ENCODE peak calls at places on chromosomes 6 and 20, in four cellular contexts. H, I, Q and G are unnamed samples.

GRCh38 chr6:56363796-56364195 is 116.4 kb upstream of the COL21A1 start:
- DNase-seq in H (no peak), I (no peak), Q (no peak), G (no peak)

GRCh38 chr20:39885975-39886649 is 802.9 kb downstream of the MAFB start:
- DNase-seq in H (peak; percentile 47), I (peak; percentile 91), Q (peak; percentile 64), G (peak; percentile 87)

GRCh38 chr20:2840967-2841531 is 504 bp downstream of the VPS16 start:
- DNase-seq in H (peak; percentile 65), I (peak; percentile 62), Q (no peak), G (peak; percentile 42)

GRCh38 chr20:17499041-17499440 is 32.1 kb downstream of the BFSP1 start:
- DNase-seq in H (no peak), I (peak; percentile 16), Q (no peak), G (no peak)

GRCh38 chr6:76837564-76837963 is 625.7 kb downstream of the HTR1B start:
- DNase-seq in H (no peak), I (no peak), Q (no peak), G (no peak)

GRCh38 chr20:58749979-58750378 is 57.4 kb downstream of the NPEPL1 start:
- DNase-seq in H (no peak), I (no peak), Q (no peak), G (no peak)

GRCh38 chr6:139256087-139256486 is 35.7 kb downstream of the TXLNB start:
- DNase-seq in H (no peak), I (peak; percentile 70), Q (no peak), G (no peak)

GRCh38 chr6:109027964-109028363 is 66.7 kb downstream of the SESN1 start:
- DNase-seq in H (no peak), I (no peak), Q (no peak), G (no peak)

GRCh38 chr20:49867453-49868215 is 47.7 kb downstream of the SPATA2 start:
- DNase-seq in H (no peak), I (no peak), Q (no peak), G (no peak)

GRCh38 chr6:145562771-145563615 is 172.3 kb downstream of the EPM2A start:
- DNase-seq in H (no peak), I (no peak), Q (no peak), G (no peak)

GRCh38 chr20:8473459-8473858 is 341.4 kb downstream of the PLCB1 start:
- DNase-seq in H (no peak), I (no peak), Q (no peak), G (no peak)

GRCh38 chr6:48311301-48311700 is 200.3 kb upstream of the PTCHD4 start:
- DNase-seq in H (no peak), I (no peak), Q (no peak), G (no peak)